ENCODE peak calls at places on chromosomes 13 and 19, in eight cellular contexts. A, I, T, P, Y, L, W and V are unnamed samples.

GRCh38 chr19:48870048-48870447 is 1.6 kb upstream of the PLEKHA4 start:
- DNase-seq in A (no peak), I (no peak), T (no peak), P (no peak), Y (no peak), L (no peak), W (no peak), V (no peak)

GRCh38 chr19:6223461-6224307 is 56.1 kb downstream of the MLLT1 start:
- DNase-seq in A (no peak), I (no peak), T (no peak), P (no peak), Y (no peak), L (no peak), W (no peak), V (no peak)

GRCh38 chr13:111486801-111487200 is 166.4 kb downstream of the TEX29 start:
- DNase-seq in A (no peak), I (no peak), T (no peak), P (no peak), Y (no peak), L (no peak), W (no peak), V (no peak)

GRCh38 chr19:30224689-30225606 is 147.2 kb upstream of the ZNF536 start:
- DNase-seq in A (no peak), I (no peak), T (no peak), P (no peak), Y (no peak), L (no peak), W (no peak), V (no peak)

GRCh38 chr19:2488942-2489731 is 13.2 kb downstream of the GADD45B start:
- DNase-seq in A (peak; percentile 58), I (no peak), T (no peak), P (peak; percentile 73), Y (no peak), L (peak; percentile 81), W (no peak), V (no peak)

GRCh38 chr13:95301135-95301946 is at the start of gene ABCC4:
- DNase-seq in A (peak; percentile 89), I (peak; percentile 27), T (no peak), P (peak; percentile 73), Y (no peak), L (peak; percentile 87), W (no peak), V (no peak)

GRCh38 chr19:46513461-46514236 is 18.0 kb upstream of the PNMA8B start:
- DNase-seq in A (peak; percentile 78), I (no peak), T (no peak), P (peak; percentile 83), Y (no peak), L (peak; percentile 73), W (no peak), V (no peak)

GRCh38 chr19:679418-680286 is 3.5 kb downstream of the FSTL3 start:
- DNase-seq in A (peak; percentile 90), I (peak; percentile 48), T (no peak), P (peak; percentile 64), Y (no peak), L (peak; percentile 73), W (peak; percentile 55), V (no peak)

GRCh38 chr13:33249066-33249465 is 36.5 kb downstream of the STARD13 start:
- DNase-seq in A (peak; percentile 47), I (no peak), T (no peak), P (no peak), Y (no peak), L (no peak), W (no peak), V (no peak)
- H3K4me3 ChIP-seq in A (no peak overlapping the region), I (no peak overlapping the region), T (no peak overlapping the region), P (no peak overlapping the region), Y (no peak overlapping the region), L (no peak overlapping the region), W (no peak overlapping the region), V (no peak overlapping the region)

GRCh38 chr13:104580931-104581330 is 1514.7 kb upstream of the SLC10A2 start:
- DNase-seq in A (no peak), I (no peak), T (no peak), P (no peak), Y (no peak), L (no peak), W (no peak), V (no peak)

GRCh38 chr13:104592127-104592526 is 1525.9 kb upstream of the SLC10A2 start:
- DNase-seq in A (peak; percentile 67), I (peak; percentile 30), T (no peak), P (no peak), Y (peak; percentile 93), L (no peak), W (peak; percentile 48), V (peak; percentile 89)

GRCh38 chr13:104584481-104584880 is 1518.3 kb upstream of the SLC10A2 start:
- DNase-seq in A (peak; percentile 23), I (no peak), T (no peak), P (no peak), Y (no peak), L (no peak), W (no peak), V (no peak)

GRCh38 chr13:104586010-104586746 is 1520.0 kb upstream of the SLC10A2 start:
- DNase-seq in A (peak; percentile 56), I (peak; percentile 65), T (no peak), P (peak; percentile 41), Y (peak; percentile 37), L (no peak), W (peak; percentile 30), V (peak; percentile 63)
- H3K4me3 ChIP-seq in A (no peak overlapping the region), I (peak overlapping the region; percentile 11), T (no peak overlapping the region), P (no peak overlapping the region), Y (no peak overlapping the region), L (no peak overlapping the region), W (no peak overlapping the region), V (peak overlapping the region; percentile 43)

GRCh38 chr13:110266431-110266809 is 40.5 kb downstream of the COL4A1 start:
- DNase-seq in A (no peak), I (no peak), T (no peak), P (no peak), Y (no peak), L (no peak), W (no peak), V (no peak)

GRCh38 chr13:110265341-110265681 is 41.6 kb downstream of the COL4A1 start:
- DNase-seq in A (no peak), I (no peak), T (no peak), P (no peak), Y (no peak), L (no peak), W (no peak), V (no peak)

GRCh38 chr13:110266983-110267382 is 40.0 kb downstream of the COL4A1 start:
- DNase-seq in A (no peak), I (no peak), T (no peak), P (no peak), Y (no peak), L (no peak), W (no peak), V (no peak)

GRCh38 chr13:110264685-110265275 is 42.2 kb downstream of the COL4A1 start:
- DNase-seq in A (no peak), I (no peak), T (no peak), P (no peak), Y (no peak), L (no peak), W (no peak), V (no peak)

DNA sequence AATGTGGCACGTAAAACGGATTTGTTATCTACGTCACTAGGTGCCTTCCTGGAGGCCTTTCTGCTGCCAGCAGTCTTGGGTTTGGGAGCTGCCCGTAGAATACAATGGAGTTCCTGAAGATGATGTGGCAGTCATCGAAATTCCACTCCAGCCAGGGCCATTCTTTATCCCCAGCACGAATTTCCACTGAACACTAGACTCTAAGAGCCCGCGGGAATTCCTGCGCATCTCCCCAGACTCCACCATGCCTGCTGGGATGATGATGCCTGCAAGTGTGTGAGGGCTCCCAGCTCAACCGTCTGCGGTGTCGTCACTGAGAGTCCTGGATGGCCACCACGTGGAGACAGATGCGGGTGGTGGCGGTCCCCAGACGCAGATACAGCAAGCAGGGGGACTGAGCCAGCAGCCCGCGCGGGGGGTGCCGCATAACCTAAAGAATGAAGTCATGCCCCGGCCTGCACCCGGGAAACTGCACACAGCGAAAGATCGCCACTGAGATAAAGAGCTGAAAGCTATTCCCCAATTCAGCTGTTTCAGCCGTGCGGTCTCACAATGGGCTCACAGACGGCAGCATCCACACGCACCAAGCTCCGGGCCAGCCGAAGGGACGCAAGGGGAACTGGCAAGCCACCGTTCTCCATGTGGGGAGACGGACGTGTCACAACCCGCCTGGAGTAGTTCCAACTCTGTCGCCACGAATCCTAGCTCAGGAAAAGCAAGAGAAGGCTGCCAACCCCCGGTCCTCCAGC is 41.1 kb downstream of the COL4A1 start:
- DNase-seq in A (no peak), I (no peak), T (no peak), P (no peak), Y (no peak), L (no peak), W (no peak), V (no peak)
- H3K4me3 ChIP-seq in A (no peak overlapping the region), I (no peak overlapping the region), T (no peak overlapping the region), P (no peak overlapping the region), Y (no peak overlapping the region), L (no peak overlapping the region), W (no peak overlapping the region), V (no peak overlapping the region)

GRCh38 chr19:38816131-38816750 is 3.5 kb upstream of the LGALS4 start:
- DNase-seq in A (no peak), I (no peak), T (no peak), P (no peak), Y (no peak), L (peak; percentile 43), W (no peak), V (no peak)

GRCh38 chr19:38813323-38813722 is 578 bp upstream of the LGALS4 start:
- DNase-seq in A (no peak), I (no peak), T (no peak), P (no peak), Y (no peak), L (no peak), W (no peak), V (no peak)

GRCh38 chr19:38817081-38817480 is 4.3 kb upstream of the LGALS4 start:
- DNase-seq in A (no peak), I (no peak), T (no peak), P (no peak), Y (no peak), L (peak; percentile 40), W (no peak), V (no peak)

GRCh38 chr19:38812841-38813320 is at the start of gene LGALS4:
- DNase-seq in A (no peak), I (no peak), T (no peak), P (peak; percentile 93), Y (no peak), L (peak; percentile 93), W (no peak), V (no peak)

DNA sequence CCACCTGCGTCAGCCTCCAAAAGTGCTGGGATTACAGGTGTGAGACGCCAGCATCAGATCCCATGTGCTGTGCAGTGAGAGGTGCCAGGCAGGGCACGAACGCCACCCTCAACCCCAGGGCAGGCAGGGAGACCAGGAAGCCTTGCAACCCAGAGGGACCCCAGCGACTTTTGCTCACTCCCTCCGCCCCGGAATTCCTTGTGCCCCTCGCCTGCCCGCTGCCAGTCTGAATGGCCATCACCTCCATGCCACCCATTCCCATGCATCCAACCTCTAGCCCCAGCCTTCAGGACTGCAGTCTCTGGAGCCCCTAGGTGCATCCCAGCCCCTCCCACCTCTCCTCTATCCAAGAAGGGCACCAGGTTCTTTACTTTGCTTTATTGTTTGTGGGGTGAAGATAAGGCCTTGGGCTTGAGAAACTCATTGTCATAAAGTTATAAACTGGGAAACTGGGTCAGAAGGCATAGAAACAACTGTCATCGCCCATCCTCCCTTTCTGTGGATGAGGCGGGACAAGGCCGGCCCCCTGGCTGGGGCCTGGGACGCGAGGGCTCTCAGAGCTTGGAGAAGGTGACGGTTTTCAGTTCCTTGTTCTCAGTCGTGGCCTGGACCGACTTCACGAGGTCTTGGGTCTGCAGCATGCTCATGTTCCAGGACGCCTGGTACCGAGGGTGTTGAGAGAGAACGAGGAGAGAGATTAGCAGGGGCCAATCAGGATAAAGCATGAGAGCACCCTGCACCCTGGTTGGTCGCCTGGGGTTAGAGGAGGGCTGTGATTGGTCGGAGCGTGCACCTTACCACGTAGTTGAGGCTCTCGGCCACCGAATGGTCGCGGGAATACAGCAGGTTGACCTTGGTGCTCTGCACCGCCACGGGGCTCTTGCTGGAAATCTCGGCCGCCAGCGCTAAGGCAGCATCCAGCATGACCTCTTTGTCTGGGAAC is 2.6 kb upstream of the LGALS4 start:
- DNase-seq in A (no peak), I (no peak), T (no peak), P (peak; percentile 73), Y (no peak), L (peak; percentile 81), W (no peak), V (no peak)
- H3K4me3 ChIP-seq in A (no peak overlapping the region), I (no peak overlapping the region), T (no peak overlapping the region), P (no peak overlapping the region), Y (no peak overlapping the region), L (no peak overlapping the region), W (no peak overlapping the region), V (no peak overlapping the region)